ENCODE peak calls at places on chromosomes 11 and 22, in six cellular contexts. One of them, this sample, is unnamed. For H3K4me1, the result is how much of the 10 kb centered on the place peaks cover.

GRCh38 chr22:17878970-17879369 is 104.7 kb upstream of the BID start:
- DNase-seq in thoracic aorta: no peak
- DNase-seq in psoas muscle: no peak
- DNase-seq in A549: no peak
- DNase-seq in mammary epithelial cell: no peak
- DNase-seq in aorta: no peak
- DNase-seq in this sample: no peak

GRCh38 chr11:124174001-124174400 is 9.1 kb upstream of the OR10D3 start:
- DNase-seq in thoracic aorta: no peak
- DNase-seq in psoas muscle: no peak
- DNase-seq in A549: peak
- DNase-seq in mammary epithelial cell: peak
- DNase-seq in aorta: no peak
- DNase-seq in this sample: no peak

GRCh38 chr22:45919504-45920286 is 57.3 kb downstream of the WNT7B start:
- DNase-seq in thoracic aorta: no peak
- DNase-seq in psoas muscle: no peak
- DNase-seq in A549: no peak
- DNase-seq in mammary epithelial cell: peak
- DNase-seq in aorta: no peak
- DNase-seq in this sample: no peak

GRCh38 chr11:126636911-126637799 is 281.7 kb downstream of the ST3GAL4 start:
- DNase-seq in thoracic aorta: no peak
- DNase-seq in psoas muscle: no peak
- DNase-seq in A549: peak
- DNase-seq in mammary epithelial cell: peak
- DNase-seq in aorta: no peak
- DNase-seq in this sample: no peak

GRCh38 chr11:34601085-34601444 is 19.8 kb upstream of the EHF start:
- DNase-seq in thoracic aorta: no peak
- DNase-seq in psoas muscle: no peak
- DNase-seq in A549: no peak
- DNase-seq in mammary epithelial cell: no peak
- DNase-seq in aorta: no peak
- DNase-seq in this sample: no peak

GRCh38 chr11:11229691-11230090 is 123.4 kb downstream of the CSNK2A3 start:
- DNase-seq in thoracic aorta: no peak
- DNase-seq in psoas muscle: no peak
- DNase-seq in A549: no peak
- DNase-seq in mammary epithelial cell: peak
- DNase-seq in aorta: no peak
- DNase-seq in this sample: no peak

GRCh38 chr11:261624-262023 is 16.6 kb upstream of the NLRP6 start:
- DNase-seq in thoracic aorta: no peak
- DNase-seq in psoas muscle: no peak
- DNase-seq in A549: no peak
- DNase-seq in mammary epithelial cell: no peak
- DNase-seq in aorta: no peak
- DNase-seq in this sample: no peak

GRCh38 chr11:92311616-92312449 is 87.2 kb downstream of the FAT3 start:
- DNase-seq in thoracic aorta: no peak
- DNase-seq in psoas muscle: no peak
- DNase-seq in A549: no peak
- DNase-seq in mammary epithelial cell: no peak
- DNase-seq in aorta: no peak
- DNase-seq in this sample: no peak

GRCh38 chr22:39917776-39918493 is 17.1 kb downstream of the GRAP2 start:
- DNase-seq in thoracic aorta: no peak
- DNase-seq in psoas muscle: no peak
- DNase-seq in A549: no peak
- DNase-seq in mammary epithelial cell: no peak
- DNase-seq in aorta: no peak
- DNase-seq in this sample: no peak

GRCh38 chr11:68551223-68551622 is 90.7 kb downstream of the PPP6R3 start:
- DNase-seq in thoracic aorta: no peak
- DNase-seq in psoas muscle: no peak
- DNase-seq in A549: no peak
- DNase-seq in mammary epithelial cell: no peak
- DNase-seq in aorta: no peak
- DNase-seq in this sample: no peak

GRCh38 chr22:28948404-28948803 is 65.0 kb downstream of the ZNRF3 start:
- DNase-seq in thoracic aorta: no peak
- DNase-seq in psoas muscle: no peak
- DNase-seq in A549: no peak
- DNase-seq in mammary epithelial cell: no peak
- DNase-seq in aorta: no peak
- DNase-seq in this sample: no peak

GRCh38 chr11:33040127-33040861 is 922 bp downstream of the TCP11L1 start:
- DNase-seq in thoracic aorta: no peak
- DNase-seq in psoas muscle: no peak
- DNase-seq in A549: peak
- DNase-seq in mammary epithelial cell: peak
- DNase-seq in aorta: no peak
- DNase-seq in this sample: no peak

GRCh38 chr22:20639343-20639742 is 131.9 kb downstream of the MED15 start:
- DNase-seq in thoracic aorta: no peak
- DNase-seq in psoas muscle: no peak
- DNase-seq in A549: no peak
- DNase-seq in mammary epithelial cell: no peak
- DNase-seq in aorta: no peak
- DNase-seq in this sample: no peak

GRCh38 chr22:46953968-46954755 is 191.7 kb downstream of the TBC1D22A start:
- DNase-seq in thoracic aorta: no peak
- DNase-seq in psoas muscle: no peak
- DNase-seq in A549: no peak
- DNase-seq in mammary epithelial cell: no peak
- DNase-seq in aorta: peak
- DNase-seq in this sample: no peak

GRCh38 chr22:30183861-30184278 is 62.7 kb downstream of the LIF start:
- DNase-seq in thoracic aorta: no peak
- DNase-seq in psoas muscle: no peak
- DNase-seq in A549: no peak
- DNase-seq in mammary epithelial cell: peak
- DNase-seq in aorta: no peak
- DNase-seq in this sample: no peak

GRCh38 chr11:36326524-36327419 is 30.7 kb downstream of the PRR5L start:
- DNase-seq in thoracic aorta: no peak
- DNase-seq in psoas muscle: no peak
- DNase-seq in A549: no peak
- DNase-seq in mammary epithelial cell: no peak
- DNase-seq in aorta: no peak
- DNase-seq in this sample: no peak

GRCh38 chr11:109789911-109790310 is 303.3 kb upstream of the ZC3H12C start:
- DNase-seq in thoracic aorta: no peak
- DNase-seq in psoas muscle: no peak
- DNase-seq in A549: no peak
- DNase-seq in mammary epithelial cell: no peak
- DNase-seq in aorta: no peak
- DNase-seq in this sample: no peak

GRCh38 chr22:20741634-20742581 is 32.0 kb upstream of the SERPIND1 start:
- DNase-seq in thoracic aorta: no peak
- DNase-seq in psoas muscle: no peak
- DNase-seq in A549: peak
- DNase-seq in mammary epithelial cell: peak
- DNase-seq in aorta: no peak
- DNase-seq in this sample: no peak

GRCh38 chr11:114399903-114400221 is 449 bp downstream of the C11orf71 start:
- DNase-seq in thoracic aorta: peak
- DNase-seq in psoas muscle: peak
- DNase-seq in A549: peak
- DNase-seq in mammary epithelial cell: no peak
- DNase-seq in aorta: peak
- DNase-seq in this sample: peak

GRCh38 chr11:9609002-9609759 is 35.7 kb downstream of the WEE1 start:
- DNase-seq in thoracic aorta: no peak
- DNase-seq in psoas muscle: no peak
- DNase-seq in A549: no peak
- DNase-seq in mammary epithelial cell: no peak
- DNase-seq in aorta: no peak
- DNase-seq in this sample: no peak
- H3K4me1 ChIP-seq in thoracic aorta: under half
- H3K4me1 ChIP-seq in psoas muscle: under half
- H3K4me1 ChIP-seq in A549: under half
- H3K4me1 ChIP-seq in mammary epithelial cell: under half
- H3K4me1 ChIP-seq in aorta: under half
- H3K4me1 ChIP-seq in this sample: under half

GRCh38 chr11:41121600-41121999 is 337.9 kb downstream of the LRRC4C start:
- DNase-seq in thoracic aorta: no peak
- DNase-seq in psoas muscle: no peak
- DNase-seq in A549: no peak
- DNase-seq in mammary epithelial cell: no peak
- DNase-seq in aorta: no peak
- DNase-seq in this sample: no peak
- H3K27ac ChIP-seq in thoracic aorta: no peak
- H3K27ac ChIP-seq in psoas muscle: no peak
- H3K27ac ChIP-seq in A549: no peak
- H3K27ac ChIP-seq in mammary epithelial cell: no peak
- H3K27ac ChIP-seq in aorta: no peak
- H3K27ac ChIP-seq in this sample: no peak

GRCh38 chr11:8030526-8031247 is 43.5 kb downstream of the EIF3F start:
- DNase-seq in thoracic aorta: no peak
- DNase-seq in psoas muscle: no peak
- DNase-seq in A549: no peak
- DNase-seq in mammary epithelial cell: no peak
- DNase-seq in aorta: no peak
- DNase-seq in this sample: no peak
- H3K4me1 ChIP-seq in thoracic aorta: under half
- H3K4me1 ChIP-seq in psoas muscle: under half
- H3K4me1 ChIP-seq in A549: under half
- H3K4me1 ChIP-seq in mammary epithelial cell: under half
- H3K4me1 ChIP-seq in aorta: under half
- H3K4me1 ChIP-seq in this sample: under half

DNA sequence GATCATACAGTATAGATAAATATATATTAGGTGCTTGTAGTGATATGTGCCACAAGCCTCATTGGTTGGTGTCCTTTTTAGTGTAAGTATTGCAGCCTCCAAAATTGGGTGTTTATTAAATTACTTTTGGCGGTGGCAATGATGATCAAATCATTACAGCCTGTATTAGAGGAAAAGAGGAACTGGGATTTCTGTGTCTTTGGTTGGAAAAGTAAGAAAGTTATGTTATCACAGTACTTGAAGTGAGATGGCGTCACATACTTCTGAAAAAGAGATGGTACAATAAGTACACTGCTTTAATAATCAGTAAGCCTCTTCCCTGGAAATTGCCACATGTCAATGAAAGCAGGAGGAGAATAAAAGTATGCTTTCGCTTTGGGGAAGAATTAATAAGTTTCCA is 523 bp upstream of the MPZL3 start:
- DNase-seq in thoracic aorta: no peak
- DNase-seq in psoas muscle: no peak
- DNase-seq in A549: no peak
- DNase-seq in mammary epithelial cell: no peak
- DNase-seq in aorta: no peak
- DNase-seq in this sample: no peak
- H3K27ac ChIP-seq in thoracic aorta: no peak
- H3K27ac ChIP-seq in psoas muscle: no peak
- H3K27ac ChIP-seq in A549: no peak
- H3K27ac ChIP-seq in mammary epithelial cell: peak
- H3K27ac ChIP-seq in aorta: no peak
- H3K27ac ChIP-seq in this sample: no peak

DNA sequence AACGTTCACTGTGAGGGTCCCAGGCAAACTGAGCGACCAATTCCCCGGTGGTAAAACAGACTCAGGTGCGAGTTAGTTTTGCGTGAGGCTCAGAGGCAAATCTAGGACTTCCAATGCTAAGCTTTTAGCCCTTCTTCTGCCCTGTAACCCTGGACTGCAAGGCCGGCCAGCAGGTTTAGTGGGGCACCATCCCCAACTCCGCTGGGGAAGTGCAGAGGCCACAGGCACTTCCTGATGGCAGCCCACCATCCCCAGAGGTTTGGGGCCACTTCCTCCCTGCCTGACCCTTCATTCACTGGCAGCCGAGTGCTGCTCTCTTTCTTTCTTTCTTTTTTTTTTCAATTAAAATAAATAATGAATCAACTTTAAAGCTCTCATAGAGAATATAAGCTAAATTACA is 124.6 kb upstream of the B3GAT1 start:
- DNase-seq in thoracic aorta: no peak
- DNase-seq in psoas muscle: no peak
- DNase-seq in A549: no peak
- DNase-seq in mammary epithelial cell: no peak
- DNase-seq in aorta: no peak
- DNase-seq in this sample: peak
- H3K4me1 ChIP-seq in thoracic aorta: under half
- H3K4me1 ChIP-seq in psoas muscle: under half
- H3K4me1 ChIP-seq in A549: under half
- H3K4me1 ChIP-seq in mammary epithelial cell: under half
- H3K4me1 ChIP-seq in aorta: under half
- H3K4me1 ChIP-seq in this sample: under half

This sample was measured in tibial artery.